ENCODE peak calls at places on chromosomes 3 and 15, in six cellular contexts. Z, K, T, B, E and W are unnamed samples.

GRCh38 chr3:134373942-134374790 is at the start of gene AMOTL2:
- DNase-seq in E (no peak), B (peak), T (peak), Z (peak), K (peak), W (peak)

GRCh38 chr3:44960387-44961026 is 15.5 kb downstream of the ZDHHC3 start:
- DNase-seq in Z (no peak), T (no peak), B (no peak), E (no peak), K (no peak), W (no peak)

GRCh38 chr3:130411310-130411709 is 65.8 kb downstream of the COL6A5 start:
- DNase-seq in B (no peak), K (no peak), Z (no peak), E (no peak), T (no peak), W (no peak)

GRCh38 chr3:146227486-146227885 is 23.4 kb downstream of the PLSCR4 start:
- DNase-seq in K (no peak), Z (no peak), T (no peak), E (no peak), B (no peak), W (no peak)

GRCh38 chr15:66882251-66883020 is 180.4 kb downstream of the SMAD6 start:
- DNase-seq in B (no peak), Z (no peak), T (no peak), K (no peak), E (no peak), W (no peak)

GRCh38 chr3:97245201-97245910 is 431.0 kb downstream of the EPHA6 start:
- DNase-seq in K (no peak), B (no peak), Z (no peak), E (no peak), T (no peak), W (no peak)

GRCh38 chr3:192684151-192684550 is 43.2 kb downstream of the FGF12 start:
- DNase-seq in T (no peak), Z (no peak), E (no peak), B (no peak), K (no peak), W (no peak)

GRCh38 chr3:52483081-52483480 is 12.1 kb upstream of the STAB1 start:
- DNase-seq in T (no peak), Z (no peak), K (no peak), E (no peak), B (no peak), W (no peak)

GRCh38 chr3:170046269-170047132 is 8.7 kb downstream of the GPR160 start:
- DNase-seq in T (no peak), Z (no peak), E (no peak), K (no peak), B (no peak), W (no peak)

GRCh38 chr3:45353070-45353469 is 35.3 kb upstream of the LARS2 start:
- DNase-seq in B (no peak), T (no peak), K (no peak), Z (no peak), E (no peak), W (no peak)

GRCh38 chr15:66876731-66877545 is 174.9 kb downstream of the SMAD6 start:
- DNase-seq in Z (no peak), B (no peak), E (no peak), T (no peak), K (no peak), W (no peak)

GRCh38 chr3:82000773-82001172 is 239.3 kb upstream of the GBE1 start:
- DNase-seq in T (no peak), B (no peak), K (no peak), E (no peak), Z (no peak), W (no peak)

GRCh38 chr3:69339766-69340165 is 46.1 kb downstream of the FRMD4B start:
- DNase-seq in B (no peak), K (no peak), T (no peak), Z (no peak), E (no peak), W (no peak)

GRCh38 chr15:92653836-92654524 is 1.6 kb downstream of the FAM174B start:
- DNase-seq in T (no peak), K (peak), Z (no peak), B (no peak), E (no peak), W (no peak)

GRCh38 chr15:40087991-40088928 is 20.4 kb downstream of the BMF start:
- DNase-seq in E (no peak), K (peak), Z (no peak), B (no peak), T (no peak), W (no peak)

GRCh38 chr3:174547801-174548200 is 311.3 kb upstream of the NAALADL2 start:
- DNase-seq in E (no peak), K (no peak), T (no peak), Z (no peak), B (no peak), W (no peak)

GRCh38 chr15:40049076-40049475 is 10.1 kb upstream of the SRP14 start:
- DNase-seq in T (no peak), B (no peak), K (no peak), Z (no peak), E (no peak), W (no peak)

GRCh38 chr3:38519000-38519399 is 22.9 kb downstream of the EXOG start:
- DNase-seq in Z (no peak), T (no peak), B (no peak), K (no peak), E (no peak), W (no peak)

GRCh38 chr3:100403956-100404548 is 2.7 kb downstream of the LNP1 start:
- DNase-seq in K (no peak), T (no peak), B (no peak), E (no peak), Z (no peak), W (no peak)

GRCh38 chr15:39124155-39124924 is 456.5 kb upstream of the THBS1 start:
- DNase-seq in Z (no peak), B (no peak), E (no peak), T (no peak), K (peak), W (no peak)

GRCh38 chr3:170848294-170848917 is 21.6 kb downstream of the RPL22L1 start:
- DNase-seq in E (no peak), Z (no peak), T (no peak), B (no peak), K (no peak), W (no peak)

GRCh38 chr3:77460326-77460725 is 420.4 kb downstream of the ROBO2 start:
- DNase-seq in Z (no peak), E (no peak), T (no peak), B (no peak), K (no peak), W (no peak)

GRCh38 chr3:47265008-47265407 is 17.6 kb downstream of the KIF9 start:
- DNase-seq in E (no peak), Z (no peak), B (no peak), T (no peak), K (no peak), W (no peak)

GRCh38 chr3:42900731-42901420 is 5.1 kb upstream of the ZNF662 start:
- DNase-seq in E (no peak), Z (no peak), B (no peak), K (no peak), T (no peak), W (no peak)

GRCh38 chr3:152817400-152817799 is 17.5 kb upstream of the P2RY1 start:
- DNase-seq in E (no peak), T (peak), Z (no peak), K (no peak), B (no peak), W (no peak)

GRCh38 chr3:10518506-10519150 is 13.2 kb upstream of the ATP2B2 start:
- DNase-seq in B (no peak), T (no peak), E (no peak), Z (no peak), K (no peak), W (no peak)

GRCh38 chr3:194104041-194104751 is 31.8 kb upstream of the HES1 start:
- DNase-seq in B (no peak), T (no peak), K (no peak), Z (peak), E (no peak), W (no peak)

GRCh38 chr3:88195951-88196434 is 46.2 kb downstream of the C3orf38 start:
- DNase-seq in E (no peak), B (no peak), Z (no peak), T (peak), K (no peak), W (no peak)

GRCh38 chr3:98563661-98564281 is 29.6 kb downstream of the CPOX start:
- DNase-seq in B (no peak), Z (no peak), K (no peak), E (no peak), T (no peak), W (no peak)

GRCh38 chr15:32956006-32956405 is 238.2 kb downstream of the GREM1 start:
- DNase-seq in Z (peak), B (no peak), T (peak), E (no peak), K (peak), W (peak)

GRCh38 chr3:13388816-13389215 is 31.3 kb downstream of the NUP210 start:
- DNase-seq in E (no peak), Z (no peak), T (no peak), B (no peak), K (no peak), W (no peak)

GRCh38 chr3:141950572-141951493 is 74.4 kb downstream of the ATP1B3 start:
- DNase-seq in E (no peak), Z (no peak), B (no peak), K (no peak), T (no peak), W (no peak)

GRCh38 chr3:108494862-108495531 is 15.4 kb downstream of the MYH15 start:
- DNase-seq in E (no peak), K (no peak), Z (no peak), T (no peak), B (no peak), W (no peak)

GRCh38 chr3:17811633-17812032 is 69.2 kb upstream of the TBC1D5 start:
- DNase-seq in T (no peak), Z (no peak), K (no peak), E (no peak), B (no peak), W (no peak)

GRCh38 chr3:65170357-65171090 is 482.7 kb upstream of the ADAMTS9 start:
- DNase-seq in Z (no peak), B (no peak), K (no peak), E (no peak), T (peak), W (no peak)

GRCh38 chr3:57928511-57928910 is 79.7 kb upstream of the FLNB start:
- DNase-seq in K (no peak), E (no peak), B (no peak), T (no peak), Z (no peak), W (no peak)

GRCh38 chr3:20051123-20051806 is 11.0 kb downstream of the KAT2B start:
- DNase-seq in E (no peak), K (no peak), T (no peak), Z (no peak), B (no peak), W (no peak)

GRCh38 chr15:73694419-73694818 is 10.2 kb downstream of the CD276 start:
- DNase-seq in T (no peak), K (no peak), E (no peak), Z (no peak), B (no peak), W (no peak)

DNA sequence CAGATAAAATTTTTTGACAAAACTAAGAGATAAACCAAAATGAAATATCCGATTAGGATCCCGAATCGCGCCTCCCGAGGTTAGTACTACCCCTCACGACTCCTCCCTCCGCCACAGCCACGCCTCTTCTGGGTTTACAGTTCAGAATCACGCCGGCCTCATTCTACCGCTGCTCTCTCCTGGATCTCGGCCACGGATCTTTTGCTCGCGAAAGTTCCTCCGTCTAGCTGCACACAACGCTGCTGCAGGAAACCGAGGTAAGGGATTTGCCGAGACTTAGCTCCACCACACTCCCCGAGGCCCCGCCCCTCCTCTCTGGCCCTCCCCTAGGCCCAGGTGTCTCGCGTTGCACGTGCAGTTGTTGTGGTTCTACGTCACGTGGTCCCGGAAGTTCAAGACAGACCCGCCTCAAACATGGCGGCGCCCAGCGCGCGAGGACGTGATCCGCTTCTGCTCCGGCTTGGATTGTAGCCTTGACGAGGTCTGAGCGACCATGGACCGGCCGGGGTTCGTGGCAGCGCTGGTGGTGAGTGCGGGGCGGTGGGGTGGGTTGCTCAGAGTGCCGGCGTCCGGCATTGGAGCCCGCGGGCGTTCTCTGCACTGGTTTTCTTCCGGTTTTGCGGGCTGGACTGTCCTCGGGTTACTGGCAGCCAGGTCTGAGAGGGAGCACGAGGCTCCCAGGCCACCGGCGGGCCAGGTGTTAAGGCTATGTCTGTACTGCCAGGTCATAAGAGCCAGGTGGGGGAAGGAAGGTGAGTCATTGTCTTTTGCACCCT is at the start of gene SLC25A26:
- DNase-seq in Z (peak), E (peak), T (peak), K (peak), B (peak), W (peak)
- TF ChIP-seq POLR2A in Z (peak), E (peak), T (peak), K (peak), B (peak), W (peak)

GRCh38 chr3:16452265-16452664 is 61.2 kb downstream of the RFTN1 start:
- DNase-seq in E (no peak), K (no peak), B (no peak), Z (no peak), T (no peak), W (no peak)
- TF ChIP-seq TAF1 in E (no peak), K (no peak), B (no peak), Z (no peak), T (no peak), W (no peak)

DNA sequence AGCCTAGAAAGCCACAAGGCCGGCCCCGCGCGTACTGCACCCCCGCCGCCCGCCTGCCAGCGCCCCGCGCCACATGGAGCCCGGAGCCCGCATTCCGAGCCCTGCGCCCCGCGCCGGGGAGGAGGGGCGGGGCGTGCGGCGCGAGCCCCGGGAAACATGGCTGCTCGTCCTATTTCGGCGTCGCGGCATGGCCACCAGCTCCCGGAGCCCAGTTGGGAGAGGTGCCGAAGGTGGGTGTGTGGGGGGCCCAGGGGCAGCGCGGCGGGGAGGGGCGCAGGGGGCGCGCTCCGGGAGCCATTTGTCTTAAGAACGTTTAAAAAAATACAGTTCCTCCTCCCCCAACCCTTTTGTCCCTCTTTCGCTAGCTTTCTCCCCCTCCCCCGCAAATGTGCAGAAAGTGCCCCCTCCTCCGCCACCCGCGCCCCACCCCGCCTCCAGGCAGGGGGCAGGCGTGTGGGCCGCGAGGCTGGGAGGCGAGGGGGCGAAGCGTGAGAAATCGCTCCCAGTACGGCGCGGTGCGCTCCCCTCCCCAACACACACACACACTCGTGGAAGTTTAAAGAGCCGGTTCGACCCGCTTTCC is 2.5 kb downstream of the ANP32A start:
- DNase-seq in T (peak), B (no peak), Z (no peak), K (peak), E (no peak), W (peak)
- TF ChIP-seq POLR2A in T (peak), B (peak), Z (peak), K (peak), E (peak), W (peak)

GRCh38 chr15:61185759-61186158 is 43.3 kb downstream of the RORA start:
- DNase-seq in E (no peak), Z (no peak), B (no peak), K (no peak), T (no peak), W (no peak)

GRCh38 chr15:61184431-61184830 is 44.7 kb downstream of the RORA start:
- DNase-seq in K (no peak), B (no peak), T (no peak), E (no peak), Z (no peak), W (no peak)

GRCh38 chr15:61182955-61183354 is 46.1 kb downstream of the RORA start:
- DNase-seq in B (no peak), K (no peak), E (no peak), T (no peak), Z (no peak), W (no peak)

GRCh38 chr15:61188168-61188567 is 40.9 kb downstream of the RORA start:
- DNase-seq in Z (no peak), B (no peak), K (no peak), E (no peak), T (no peak), W (no peak)

GRCh38 chr15:61186905-61187865 is 41.9 kb downstream of the RORA start:
- DNase-seq in T (no peak), B (no peak), K (no peak), Z (no peak), E (no peak), W (no peak)
- TF ChIP-seq TAF1 in T (no peak), B (no peak), K (no peak), Z (no peak), E (no peak), W (no peak)

GRCh38 chr3:183884437-183885296 is at the start of gene PARL:
- DNase-seq in Z (peak), K (peak), E (peak), B (peak), T (peak), W (peak)
- TF ChIP-seq POLR2A in Z (peak), K (peak), E (peak), B (peak), T (peak), W (peak)